ENCODE peak calls at places on chromosomes 11 and 22, in six cellular contexts. Y is GM04504, W is HFF-Myc, D is amniotic stem cell, K is EH, I is EL. N is an unnamed sample.

GRCh38 chr22:43234299-43234988 is 47.5 kb upstream of the TTLL12 start:
- DNase-seq in I (no peak), W (no peak), K (no peak), Y (no peak), D (no peak), N (no peak)

GRCh38 chr11:69335461-69336386 is 41.8 kb downstream of the MYEOV start:
- DNase-seq in Y (no peak), I (no peak), W (no peak), K (no peak), D (no peak), N (no peak)

GRCh38 chr11:123261345-123262106 is 66.5 kb upstream of the CLMP start:
- DNase-seq in D (peak; percentile 52), Y (peak; percentile 29), I (peak; percentile 72), K (peak; percentile 73), W (peak; percentile 35), N (peak; percentile 10)

GRCh38 chr11:11379661-11380060 is 26.6 kb upstream of the CSNK2A3 start:
- DNase-seq in D (no peak), W (no peak), I (no peak), K (no peak), Y (no peak), N (no peak)

GRCh38 chr11:74024630-74025029 is 15.7 kb upstream of the UCP3 start:
- DNase-seq in W (no peak), K (peak; percentile 88), I (peak; percentile 84), D (no peak), Y (peak; percentile 72), N (no peak)

GRCh38 chr11:86043765-86044534 is 24.9 kb downstream of the PICALM start:
- DNase-seq in K (no peak), Y (no peak), I (no peak), D (no peak), W (no peak), N (no peak)

GRCh38 chr11:2511421-2512369 is 66.9 kb downstream of the KCNQ1 start:
- DNase-seq in K (no peak), Y (no peak), I (no peak), D (no peak), W (no peak), N (no peak)

GRCh38 chr11:79864882-79865281 is 424.1 kb upstream of the TENM4 start:
- DNase-seq in W (no peak), I (peak; percentile 1), Y (no peak), K (no peak), D (no peak), N (no peak)

GRCh38 chr11:119885861-119886567 is 157.0 kb upstream of the NECTIN1 start:
- DNase-seq in Y (no peak), I (no peak), K (no peak), W (no peak), D (no peak), N (no peak)

GRCh38 chr11:128830290-128830813 is 36.7 kb downstream of the KCNJ1 start:
- DNase-seq in Y (no peak), K (no peak), D (no peak), I (no peak), W (no peak), N (no peak)

GRCh38 chr11:113632981-113633380 is 73.1 kb downstream of the TMPRSS5 start:
- DNase-seq in W (no peak), Y (peak; percentile 16), I (peak; percentile 74), D (no peak), K (peak; percentile 51), N (peak; percentile 70)

GRCh38 chr22:48885919-48886305 is 941.8 kb downstream of the BRD1 start:
- DNase-seq in D (no peak), K (no peak), Y (no peak), I (no peak), W (no peak), N (no peak)

GRCh38 chr11:79661373-79661772 is 220.5 kb upstream of the TENM4 start:
- DNase-seq in D (no peak), Y (no peak), K (no peak), W (no peak), I (no peak), N (no peak)

GRCh38 chr11:69744435-69744834 is 30.7 kb downstream of the FGF4 start:
- DNase-seq in I (peak; percentile 92), W (peak; percentile 32), Y (no peak), D (no peak), K (peak; percentile 87), N (peak; percentile 10)

GRCh38 chr11:8352852-8353505 is 89.3 kb upstream of the LMO1 start:
- DNase-seq in D (no peak), K (no peak), Y (no peak), W (no peak), I (no peak), N (no peak)

GRCh38 chr22:25668437-25668836 is 73.6 kb upstream of the MYO18B start:
- DNase-seq in K (no peak), W (no peak), Y (no peak), I (peak; percentile 31), D (no peak), N (no peak)

GRCh38 chr11:73480677-73481076 is 104.5 kb downstream of the RELT start:
- DNase-seq in K (no peak), I (no peak), Y (no peak), W (no peak), D (no peak), N (no peak)

GRCh38 chr11:70756756-70757155 is 358.4 kb downstream of the CTTN start:
- DNase-seq in K (no peak), W (no peak), D (no peak), Y (no peak), I (no peak), N (no peak)

GRCh38 chr11:126083829-126084607 is 21.4 kb upstream of the CDON start:
- DNase-seq in W (no peak), D (no peak), Y (no peak), K (no peak), I (no peak), N (no peak)

GRCh38 chr11:74650498-74650897 is 58.1 kb downstream of the POLD3 start:
- DNase-seq in K (peak; percentile 76), I (peak; percentile 26), D (no peak), Y (peak; percentile 49), W (peak; percentile 79), N (no peak)

GRCh38 chr11:64713031-64713780 is 9.8 kb downstream of the NRXN2 start:
- DNase-seq in D (no peak), W (no peak), Y (no peak), I (no peak), K (peak; percentile 25), N (no peak)

GRCh38 chr11:70483940-70484339 is 85.6 kb downstream of the CTTN start:
- DNase-seq in K (no peak), I (no peak), Y (no peak), D (no peak), W (no peak), N (no peak)

GRCh38 chr22:36052505-36052941 is 23.9 kb upstream of the RBFOX2 start:
- DNase-seq in W (no peak), I (peak; percentile 79), Y (no peak), K (peak; percentile 87), D (no peak), N (no peak)

GRCh38 chr11:102391549-102392237 is 44.7 kb downstream of the BIRC2 start:
- DNase-seq in Y (no peak), D (no peak), W (no peak), I (no peak), K (no peak), N (no peak)

GRCh38 chr11:101487775-101488174 is 96.0 kb downstream of the TRPC6 start:
- DNase-seq in K (peak; percentile 88), W (peak; percentile 37), D (peak; percentile 14), Y (peak; percentile 76), I (peak; percentile 81), N (no peak)

GRCh38 chr11:66293352-66293751 is 1.7 kb downstream of the TMEM151A start:
- DNase-seq in I (no peak), W (no peak), D (no peak), K (no peak), Y (no peak), N (no peak)

GRCh38 chr11:63896071-63896470 is 20.9 kb downstream of the RCOR2 start:
- DNase-seq in I (no peak), Y (no peak), D (no peak), K (no peak), W (no peak), N (no peak)